ENCODE peak calls at places on chromosomes 1 and 21, in nine cellular contexts. F, D, K, V, C, S, I, T and E are unnamed samples.

GRCh38 chr21:36282568-36283230 is 37.3 kb upstream of the MORC3 start:
- DNase-seq in I (no peak), S (no peak), T (peak; percentile 28), K (no peak), V (no peak), F (peak; percentile 17), C (no peak), D (no peak), E (no peak)

GRCh38 chr1:184387069-184387870 is 441 bp downstream of the C1orf21 start:
- DNase-seq in T (peak; percentile 28), K (peak; percentile 6), S (peak; percentile 19), F (peak; percentile 39), D (peak; percentile 23), I (no peak), C (peak; percentile 35), V (peak; percentile 55), E (peak; percentile 32)

GRCh38 chr1:113459279-113459678 is 69.0 kb downstream of the MAGI3 start:
- DNase-seq in I (no peak), V (no peak), C (no peak), K (no peak), D (no peak), F (peak; percentile 59), T (peak; percentile 65), S (no peak), E (no peak)

GRCh38 chr1:15760520-15761211 is 2.1 kb downstream of the FBLIM1 start:
- DNase-seq in C (no peak), T (peak; percentile 85), D (no peak), I (peak; percentile 41), S (peak; percentile 58), V (no peak), F (peak; percentile 80), K (peak; percentile 86), E (no peak)

GRCh38 chr21:41667136-41667535 is 99.7 kb downstream of the RIPK4 start:
- DNase-seq in V (no peak), I (no peak), S (no peak), C (no peak), F (no peak), K (no peak), D (no peak), T (no peak), E (no peak)

GRCh38 chr1:216223521-216223920 is 199.7 kb downstream of the USH2A start:
- DNase-seq in K (no peak), I (no peak), F (no peak), C (no peak), S (no peak), T (no peak), D (no peak), V (no peak), E (no peak)

GRCh38 chr1:184881941-184882648 is 92.2 kb downstream of the NIBAN1 start:
- DNase-seq in I (no peak), K (no peak), D (no peak), V (no peak), C (no peak), T (peak; percentile 34), S (no peak), F (no peak), E (no peak)

GRCh38 chr1:32650157-32650751 is at the start of gene ZBTB8OS:
- DNase-seq in S (peak; percentile 76), V (peak; percentile 92), C (peak; percentile 79), I (peak; percentile 74), D (peak; percentile 88), K (peak; percentile 95), F (peak; percentile 95), T (peak; percentile 92), E (peak; percentile 80)

GRCh38 chr1:167043752-167044488 is 46.3 kb downstream of the GPA33 start:
- DNase-seq in I (no peak), V (peak; percentile 73), D (peak; percentile 85), S (no peak), C (peak; percentile 39), F (peak; percentile 47), K (no peak), T (peak; percentile 17), E (no peak)

GRCh38 chr1:4119516-4120220 is 219.6 kb upstream of the C1orf174 start:
- DNase-seq in K (no peak), S (no peak), I (no peak), C (no peak), D (no peak), V (peak; percentile 17), F (no peak), T (no peak), E (no peak)

GRCh38 chr1:40980453-40981121 is 1.1 kb downstream of the CTPS1 start:
- DNase-seq in K (peak; percentile 34), V (no peak), S (no peak), F (no peak), D (peak; percentile 39), I (no peak), T (peak; percentile 55), C (peak; percentile 29), E (peak; percentile 39)

GRCh38 chr1:42529724-42530161 is 66.7 kb downstream of the CCDC30 start:
- DNase-seq in V (no peak), C (no peak), I (no peak), T (peak; percentile 95), K (peak; percentile 66), S (no peak), F (peak; percentile 40), D (peak; percentile 9), E (no peak)

GRCh38 chr21:40689816-40690215 is 157.1 kb downstream of the DSCAM start:
- DNase-seq in I (no peak), K (no peak), S (no peak), T (no peak), F (no peak), C (no peak), D (no peak), V (no peak), E (no peak)

DNA sequence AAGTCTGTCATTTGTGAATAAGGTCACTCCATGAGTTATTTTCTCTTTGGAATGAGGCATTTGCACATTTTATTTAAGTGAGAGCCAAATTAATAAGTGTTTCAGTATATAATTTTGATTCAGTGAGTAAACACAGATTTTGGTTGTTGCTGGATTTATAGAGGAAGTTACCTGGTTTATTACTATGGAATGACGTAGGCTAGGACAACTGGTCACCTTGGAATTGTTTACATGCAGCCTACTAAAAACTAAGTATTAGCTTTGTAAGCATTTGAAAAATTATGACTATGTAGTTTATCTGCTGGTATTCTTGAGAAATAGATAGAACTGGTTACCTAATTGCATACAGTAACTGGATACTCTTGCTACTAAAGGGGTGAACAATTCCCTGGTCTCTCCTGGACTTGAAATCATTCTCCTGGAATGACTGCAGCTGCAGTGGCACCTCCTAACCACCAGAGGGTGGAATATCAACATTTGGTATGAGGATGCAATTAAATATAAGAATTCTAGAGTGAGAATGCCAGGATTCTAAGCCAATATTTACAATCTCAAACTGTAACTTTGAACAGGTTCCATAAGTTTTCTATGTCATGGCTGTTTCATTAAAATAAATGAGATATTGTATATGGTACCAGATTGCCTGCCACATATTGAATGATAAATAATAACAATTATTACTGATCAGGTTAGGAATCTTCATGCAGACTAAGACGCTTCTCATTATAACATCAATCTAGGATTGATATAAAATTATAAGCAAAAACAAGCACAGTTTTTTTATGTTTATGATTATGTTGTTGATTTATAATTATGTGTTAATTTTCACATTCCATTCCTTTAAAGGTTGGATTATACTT is 3.5 kb upstream of the KRTAP27-1 start:
- DNase-seq in S (no peak), I (no peak), D (peak; percentile 33), T (peak; percentile 47), C (no peak), V (no peak), K (no peak), F (peak; percentile 72), E (no peak)
- TF ChIP-seq CTCF in S (peak; percentile 64), I (peak; percentile 49), D (peak; percentile 71), T (peak; percentile 86), C (peak; percentile 65), V (peak; percentile 45), K (peak; percentile 22), F (peak; percentile 89), E (peak; percentile 92)

DNA sequence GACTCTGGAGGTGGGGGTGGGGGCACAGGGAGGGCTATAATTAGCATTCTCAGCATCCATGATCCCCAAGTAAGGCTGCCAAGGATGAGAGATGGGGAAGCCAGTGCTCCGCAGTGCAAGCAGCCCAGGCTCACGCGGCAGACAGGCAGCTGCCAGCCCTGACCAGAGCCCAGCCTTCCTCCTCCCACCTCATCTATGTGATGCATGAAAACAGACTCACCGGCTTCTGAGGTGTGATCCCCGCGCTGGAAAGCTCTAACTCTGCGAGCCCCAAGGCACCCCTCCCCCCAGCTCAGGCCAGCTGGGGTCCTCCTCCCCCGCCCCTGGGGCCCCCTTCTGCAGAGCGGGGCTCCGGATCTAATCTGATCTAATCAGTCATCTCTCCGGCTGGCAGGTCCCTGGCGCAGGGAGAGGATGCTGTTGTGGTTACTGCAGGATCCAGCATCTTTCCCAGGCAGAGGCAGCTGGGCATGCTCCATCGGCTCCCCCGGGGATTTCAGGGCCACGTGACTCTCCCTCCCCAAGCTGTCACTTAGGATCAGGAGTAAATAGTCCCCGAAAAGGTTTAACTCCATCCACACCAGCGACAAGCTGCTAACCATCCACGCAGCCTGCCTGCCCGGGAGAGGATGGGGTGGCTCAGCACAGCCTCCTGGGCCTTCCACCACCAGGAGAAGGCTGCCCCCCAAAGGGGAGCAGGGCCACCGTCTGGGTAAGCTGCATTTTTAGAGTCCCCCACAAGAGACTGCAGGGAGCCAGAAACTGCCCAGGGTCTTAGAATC is at the start of gene PLEKHA6:
- DNase-seq in S (no peak), C (no peak), V (no peak), T (peak; percentile 40), D (no peak), K (no peak), I (no peak), F (peak; percentile 65), E (no peak)
- TF ChIP-seq CTCF in S (no peak), C (no peak), V (no peak), T (peak; percentile 42), D (no peak), K (peak; percentile 41), I (peak; percentile 71), F (peak; percentile 69), E (no peak)

GRCh38 chr1:66452982-66453381 is 81.0 kb upstream of the SGIP1 start:
- DNase-seq in F (no peak), T (no peak), I (no peak), K (no peak), S (no peak), C (no peak), V (no peak), D (no peak), E (no peak)

GRCh38 chr1:66450043-66450514 is 83.9 kb upstream of the SGIP1 start:
- DNase-seq in T (peak; percentile 25), K (no peak), F (no peak), V (no peak), D (no peak), C (no peak), I (no peak), S (no peak), E (no peak)

GRCh38 chr1:66450847-66451246 is 83.1 kb upstream of the SGIP1 start:
- DNase-seq in C (no peak), S (no peak), I (no peak), V (no peak), D (no peak), T (no peak), K (no peak), F (no peak), E (no peak)

GRCh38 chr1:66455446-66455845 is 78.5 kb upstream of the SGIP1 start:
- DNase-seq in D (no peak), V (no peak), K (no peak), I (no peak), T (no peak), F (no peak), C (no peak), S (no peak), E (no peak)

GRCh38 chr1:66452162-66452561 is 81.8 kb upstream of the SGIP1 start:
- DNase-seq in F (peak; percentile 56), V (no peak), D (no peak), I (no peak), T (no peak), K (peak; percentile 33), C (no peak), S (no peak), E (no peak)
- TF ChIP-seq CTCF in F (peak; percentile 60), V (no peak), D (no peak), I (peak; percentile 40), T (peak; percentile 26), K (peak; percentile 25), C (no peak), S (no peak), E (no peak)

GRCh38 chr1:84077476-84078107 is 66.5 kb upstream of the PRKACB start:
- DNase-seq in K (peak; percentile 78), C (peak; percentile 48), T (peak; percentile 55), V (peak; percentile 52), I (no peak), D (peak; percentile 83), S (peak; percentile 17), F (peak; percentile 61), E (peak; percentile 83)
- TF ChIP-seq CTCF in K (no peak), C (no peak), T (no peak), V (no peak), I (no peak), D (no peak), S (no peak), F (no peak), E (no peak)